ENCODE peak calls at places on chromosomes 2 and 18, in four cellular contexts. J is endothelial cell of umbilical vein, G is IMR-90, M is K562. H is an unnamed sample.

GRCh38 chr2:190979906-190980629 is 33.9 kb downstream of the STAT1 start:
- DNase-seq in G (peak), M (no peak), J (peak), H (no peak)

GRCh38 chr2:217714268-217714643 is 288.5 kb downstream of the TNS1 start:
- DNase-seq in M (no peak), G (peak), J (peak), H (no peak)

GRCh38 chr2:70615222-70615621 is 61.6 kb upstream of the TGFA start:
- DNase-seq in M (no peak), G (no peak), J (no peak), H (no peak)

GRCh38 chr2:239202343-239202742 is 198.5 kb downstream of the HDAC4 start:
- DNase-seq in J (no peak), M (no peak), G (no peak), H (no peak)

GRCh38 chr2:71535526-71535925 is 82.2 kb downstream of the DYSF start:
- DNase-seq in G (no peak), J (no peak), M (no peak), H (no peak)

GRCh38 chr2:133158024-133158423 is 410.2 kb downstream of the NCKAP5 start:
- DNase-seq in J (no peak), G (no peak), M (no peak), H (no peak)

GRCh38 chr2:235494716-235495372 is 1.0 kb downstream of the AGAP1 start:
- DNase-seq in G (peak), M (peak), J (peak), H (no peak)

GRCh38 chr2:204545861-204546773 is 842 bp downstream of the PARD3B start:
- DNase-seq in J (peak), M (no peak), G (no peak), H (no peak)

GRCh38 chr2:126586321-126586720 is 69.6 kb upstream of the GYPC start:
- DNase-seq in G (no peak), J (no peak), M (no peak), H (no peak)

GRCh38 chr2:101610750-101611315 is 86.7 kb upstream of the MAP4K4 start:
- DNase-seq in J (no peak), G (no peak), M (no peak), H (no peak)

GRCh38 chr2:234156326-234156725 is 105.8 kb downstream of the SPP2 start:
- DNase-seq in M (no peak), J (no peak), G (no peak), H (no peak)

GRCh38 chr18:76336241-76336640 is 158.8 kb downstream of the ZNF516 start:
- DNase-seq in M (no peak), J (no peak), G (no peak), H (no peak)

GRCh38 chr2:38125830-38126229 is 49.9 kb upstream of the CYP1B1 start:
- DNase-seq in M (no peak), G (no peak), J (no peak), H (no peak)

GRCh38 chr18:24656044-24656443 is 195.6 kb downstream of the HRH4 start:
- DNase-seq in J (no peak), M (no peak), G (no peak), H (no peak)

GRCh38 chr18:21456428-21457178 is 143.9 kb downstream of the ESCO1 start:
- DNase-seq in J (no peak), M (no peak), G (no peak), H (no peak)

GRCh38 chr2:24021122-24021998 is 11.5 kb downstream of the MFSD2B start:
- DNase-seq in M (peak), G (no peak), J (no peak), H (no peak)

GRCh38 chr2:234753701-234754100 is 198.1 kb upstream of the SH3BP4 start:
- DNase-seq in M (no peak), J (no peak), G (no peak), H (no peak)

GRCh38 chr2:215410932-215411285 is 25.0 kb downstream of the FN1 start:
- DNase-seq in M (no peak), G (peak), J (peak), H (no peak)

GRCh38 chr2:197285361-197285760 is 25.2 kb downstream of the ANKRD44 start:
- DNase-seq in J (no peak), G (no peak), M (no peak), H (no peak)

GRCh38 chr2:218876562-218877219 is 4.0 kb upstream of the WNT10A start:
- DNase-seq in J (peak), G (peak), M (peak), H (peak)

GRCh38 chr2:137221797-137222492 is 456.6 kb downstream of the THSD7B start:
- DNase-seq in G (no peak), J (no peak), M (no peak), H (no peak)

GRCh38 chr18:22385718-22386117 is 32.0 kb downstream of the CTAGE1 start:
- DNase-seq in M (no peak), G (peak), J (peak), H (no peak)

GRCh38 chr2:164954186-164954585 is 1.1 kb downstream of the SLC38A11 start:
- DNase-seq in G (no peak), M (no peak), J (no peak), H (no peak)

GRCh38 chr2:172813314-172813888 is 77.8 kb downstream of the RAPGEF4 start:
- DNase-seq in M (no peak), J (peak), G (peak), H (no peak)

GRCh38 chr2:121897335-121897970 is 142.0 kb downstream of the TSN start:
- DNase-seq in M (peak), G (peak), J (peak), H (no peak)

GRCh38 chr2:26846881-26847662 is 860 bp upstream of the DPYSL5 start:
- DNase-seq in G (no peak), M (no peak), J (no peak), H (no peak)
- TF ChIP-seq FOS in G (no peak), M (no peak), J (no peak), H (no peak)

GRCh38 chr18:13371689-13372404 is 153.3 kb downstream of the LDLRAD4 start:
- DNase-seq in M (no peak), G (no peak), J (no peak), H (no peak)

GRCh38 chr18:13370995-13371625 is 152.6 kb downstream of the LDLRAD4 start:
- DNase-seq in M (no peak), J (no peak), G (no peak), H (no peak)

GRCh38 chr18:13368080-13368813 is 149.7 kb downstream of the LDLRAD4 start:
- DNase-seq in J (no peak), M (no peak), G (no peak), H (no peak)

GRCh38 chr18:13369353-13369752 is 150.8 kb downstream of the LDLRAD4 start:
- DNase-seq in J (no peak), M (no peak), G (no peak), H (no peak)

DNA sequence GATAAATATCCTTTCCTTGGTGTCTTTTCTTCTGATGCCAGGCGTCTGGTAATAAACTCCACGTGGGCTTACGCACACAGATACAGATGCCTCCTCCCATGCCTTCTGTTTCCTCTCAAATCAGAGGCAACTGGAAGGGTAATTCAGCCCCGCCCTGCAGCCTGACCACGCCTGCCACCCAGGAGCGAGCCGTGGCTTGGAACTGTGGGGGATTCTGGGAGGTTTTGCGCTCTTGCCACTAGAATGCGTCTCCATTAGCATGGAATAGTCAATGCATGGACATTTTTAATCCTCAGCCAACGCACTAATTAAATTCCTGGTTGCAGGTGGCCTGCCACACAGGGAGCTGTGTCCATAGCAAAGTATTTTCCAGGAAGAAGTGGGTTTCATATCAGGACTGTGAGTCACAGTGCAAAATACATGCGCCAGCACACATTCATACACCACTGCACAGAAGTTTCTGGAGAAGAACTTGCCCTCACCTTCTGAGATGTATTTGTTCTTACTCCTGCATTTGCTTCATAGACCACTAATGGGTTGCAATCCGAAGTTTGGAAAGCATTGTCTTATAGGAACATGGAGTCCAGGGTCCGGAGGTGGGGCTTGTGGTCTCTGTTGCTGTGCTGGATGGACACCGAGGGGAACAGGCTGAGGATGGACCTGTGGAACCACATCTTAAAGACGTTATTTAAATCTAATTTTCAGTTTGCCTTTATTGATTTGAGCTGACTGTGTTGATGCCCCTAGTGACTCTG is 151.4 kb downstream of the LDLRAD4 start:
- DNase-seq in G (no peak), M (no peak), J (no peak), H (no peak)
- TF ChIP-seq FOS in G (no peak), M (no peak), J (no peak), H (no peak)

DNA sequence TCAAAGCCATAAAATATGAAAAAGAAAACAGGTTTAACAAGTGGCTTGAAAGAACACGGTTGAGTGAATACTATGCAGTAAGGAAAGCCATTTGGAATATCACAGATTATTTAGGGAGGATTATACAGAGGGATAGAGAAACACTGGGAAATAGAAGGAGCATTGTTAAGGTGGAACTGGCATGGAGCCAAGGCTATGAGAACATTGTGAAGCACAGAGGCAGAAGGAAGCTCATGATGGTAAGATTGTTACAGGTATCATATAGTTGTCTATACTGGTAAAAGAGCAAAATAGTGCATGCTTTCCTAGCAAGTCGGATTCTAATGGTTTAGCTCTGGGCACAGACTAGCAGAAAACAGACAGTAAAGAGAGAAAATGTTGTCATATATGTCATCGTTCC is 87.0 kb downstream of the SS18 start:
- DNase-seq in G (no peak), J (peak), M (no peak), H (no peak)
- TF ChIP-seq FOS in G (no peak), J (no peak), M (no peak), H (no peak)

DNA sequence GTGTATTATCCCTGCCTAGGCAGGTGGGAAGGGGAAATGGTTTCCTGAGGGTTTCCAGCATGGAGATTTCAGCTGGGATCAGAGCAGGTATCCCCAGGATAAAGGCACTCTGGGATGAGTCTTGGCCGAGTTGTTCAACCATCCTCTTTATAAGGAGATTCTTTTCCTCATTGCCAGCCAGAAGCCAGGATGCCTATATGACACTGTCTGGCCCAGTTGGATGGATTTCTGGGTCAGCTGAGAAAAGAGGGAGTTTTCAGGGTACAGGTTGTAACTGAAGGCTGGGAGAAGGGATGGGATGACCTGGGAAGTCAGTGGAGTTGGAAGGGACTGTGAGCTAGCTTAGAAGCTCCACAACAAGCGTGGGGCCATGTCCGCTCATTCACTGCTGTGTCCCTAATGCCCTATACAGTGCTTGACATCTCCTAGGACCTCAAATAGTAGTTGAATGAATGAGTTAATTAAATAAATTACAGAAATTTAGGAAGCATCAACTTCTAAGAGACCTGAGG is 8.3 kb downstream of the RHOB start:
- DNase-seq in M (no peak), G (no peak), J (no peak), H (no peak)
- TF ChIP-seq FOS in M (no peak), G (no peak), J (no peak), H (no peak)

GRCh38 chr2:10172033-10172865 is 49.7 kb downstream of the RRM2 start:
- DNase-seq in J (no peak), G (no peak), M (no peak), H (no peak)
- TF ChIP-seq FOS in J (no peak), G (no peak), M (no peak), H (no peak)

DNA sequence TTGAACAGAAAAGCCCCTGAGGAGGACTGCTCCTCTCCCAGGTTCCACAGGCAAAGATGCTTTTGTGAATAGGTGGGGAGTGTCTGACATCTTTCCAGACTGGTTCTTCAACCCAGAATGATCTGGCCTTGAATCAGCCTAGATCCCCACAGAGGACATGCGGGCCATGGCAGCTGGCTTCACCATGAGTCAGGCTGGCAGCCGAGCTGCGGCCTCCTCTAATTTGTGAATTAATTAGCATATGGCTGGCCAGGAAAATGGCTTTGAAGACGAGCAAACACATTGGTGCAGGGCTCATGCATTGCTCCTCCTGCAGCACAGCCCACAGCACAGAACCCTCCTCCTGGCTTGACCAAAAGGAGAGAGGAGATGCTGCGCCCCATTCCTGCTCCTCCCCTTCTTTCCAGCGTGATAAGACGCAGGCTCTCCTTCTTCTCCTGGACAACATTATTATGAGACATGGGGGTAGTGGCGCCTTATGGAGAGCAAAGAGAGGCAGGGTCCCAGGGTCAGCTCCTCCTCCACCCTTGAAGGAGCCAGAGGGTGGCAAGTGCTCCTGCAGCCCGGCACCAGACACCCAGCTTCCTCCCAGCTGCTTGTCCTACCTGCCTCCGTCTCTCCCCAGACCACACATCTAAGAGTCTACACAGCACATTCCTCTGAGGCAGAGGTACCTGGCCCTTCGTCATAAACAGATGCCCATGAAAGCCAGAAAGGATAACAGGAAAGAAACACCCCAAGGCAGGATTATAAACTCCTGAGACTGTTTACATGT is 66.7 kb downstream of the EDAR start:
- DNase-seq in M (no peak), J (no peak), G (peak), H (no peak)
- TF ChIP-seq FOS in M (no peak), J (no peak), G (no peak), H (no peak)

DNA sequence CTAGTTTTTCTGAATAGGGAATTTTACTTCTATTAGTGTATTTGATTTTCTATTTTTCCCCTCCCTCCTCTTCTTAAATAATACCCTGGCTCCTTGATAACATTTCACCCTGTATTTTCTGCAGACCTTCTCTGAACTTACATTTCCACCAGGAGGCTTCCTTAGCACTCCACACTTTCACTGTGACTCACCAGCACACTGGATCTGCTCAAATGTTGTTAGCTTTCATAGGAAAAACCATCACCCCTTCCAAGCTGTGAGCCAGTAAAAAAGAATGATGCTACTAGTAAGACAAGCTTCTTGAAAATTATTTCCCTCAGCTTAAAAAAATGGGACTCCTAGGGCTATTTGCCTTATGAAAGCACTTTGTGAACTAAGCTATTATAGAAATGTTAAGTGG is 16.1 kb downstream of the SUPT7L start:
- DNase-seq in G (peak), M (no peak), J (no peak), H (no peak)
- TF ChIP-seq FOS in G (no peak), M (no peak), J (no peak), H (no peak)

GRCh38 chr2:14126846-14127245 is 505.7 kb upstream of the LRATD1 start:
- DNase-seq in G (no peak), J (no peak), M (no peak), H (no peak)

GRCh38 chr2:14123436-14124103 is 508.9 kb upstream of the LRATD1 start:
- DNase-seq in J (no peak), M (no peak), G (no peak), H (no peak)

GRCh38 chr2:14125561-14125960 is 507.0 kb upstream of the LRATD1 start:
- DNase-seq in M (no peak), G (no peak), J (no peak), H (no peak)
- TF ChIP-seq FOS in M (no peak), G (no peak), J (no peak), H (no peak)